ENCODE peak calls at places on chromosomes 13 and 19, in four cellular contexts. E, F, I and H are unnamed samples.

GRCh38 chr13:97179501-97179900 is 42.6 kb upstream of the MBNL2 start:
- DNase-seq in I (no peak), E (no peak), F (no peak), H (no peak)

GRCh38 chr19:41588497-41589209 is 12.7 kb downstream of the CEACAM21 start:
- DNase-seq in E (peak; percentile 69), I (peak; percentile 29), F (peak; percentile 15), H (peak; percentile 44)

GRCh38 chr13:44022196-44022595 is 142.5 kb downstream of the LACC1 start:
- DNase-seq in I (no peak), E (no peak), F (peak; percentile 18), H (no peak)

GRCh38 chr19:17605761-17606745 is 50.6 kb downstream of the COLGALT1 start:
- DNase-seq in I (peak; percentile 97), F (peak; percentile 80), E (peak; percentile 95), H (peak; percentile 72)

GRCh38 chr13:26021516-26021915 is 30.3 kb downstream of the SHISA2 start:
- DNase-seq in F (no peak), E (no peak), I (no peak), H (no peak)

GRCh38 chr19:51503428-51503827 is 1.8 kb upstream of the SIGLEC12 start:
- DNase-seq in E (no peak), I (no peak), F (no peak), H (no peak)

GRCh38 chr19:3975144-3975543 is 4.2 kb upstream of the DAPK3 start:
- DNase-seq in I (no peak), E (no peak), F (no peak), H (no peak)

GRCh38 chr13:92488249-92488845 is 738.3 kb upstream of the GPC6 start:
- DNase-seq in I (no peak), E (no peak), F (no peak), H (no peak)

GRCh38 chr13:83286737-83287136 is 595.5 kb downstream of the SLITRK1 start:
- DNase-seq in E (no peak), I (no peak), F (no peak), H (peak; percentile 6)

GRCh38 chr19:46907880-46908279 is 47.1 kb downstream of the ARHGAP35 start:
- DNase-seq in I (no peak), E (no peak), F (no peak), H (no peak)

GRCh38 chr19:17052439-17052838 is 22.8 kb downstream of the HAUS8 start:
- DNase-seq in F (no peak), I (no peak), E (peak; percentile 68), H (no peak)

GRCh38 chr13:105920375-105920774 is 615.1 kb downstream of the EFNB2 start:
- DNase-seq in I (no peak), F (no peak), E (no peak), H (peak; percentile 58)

GRCh38 chr19:43759515-43759914 is 4.8 kb upstream of the SMG9 start:
- DNase-seq in F (peak; percentile 23), E (no peak), I (no peak), H (peak; percentile 84)

GRCh38 chr19:57171551-57172081 is 4.3 kb upstream of the DUXA start:
- DNase-seq in F (peak; percentile 20), E (peak; percentile 12), I (peak; percentile 30), H (peak; percentile 13)

GRCh38 chr19:48895226-48895625 is 3.3 kb downstream of the TULP2 start:
- DNase-seq in E (no peak), I (no peak), F (no peak), H (no peak)

DNA sequence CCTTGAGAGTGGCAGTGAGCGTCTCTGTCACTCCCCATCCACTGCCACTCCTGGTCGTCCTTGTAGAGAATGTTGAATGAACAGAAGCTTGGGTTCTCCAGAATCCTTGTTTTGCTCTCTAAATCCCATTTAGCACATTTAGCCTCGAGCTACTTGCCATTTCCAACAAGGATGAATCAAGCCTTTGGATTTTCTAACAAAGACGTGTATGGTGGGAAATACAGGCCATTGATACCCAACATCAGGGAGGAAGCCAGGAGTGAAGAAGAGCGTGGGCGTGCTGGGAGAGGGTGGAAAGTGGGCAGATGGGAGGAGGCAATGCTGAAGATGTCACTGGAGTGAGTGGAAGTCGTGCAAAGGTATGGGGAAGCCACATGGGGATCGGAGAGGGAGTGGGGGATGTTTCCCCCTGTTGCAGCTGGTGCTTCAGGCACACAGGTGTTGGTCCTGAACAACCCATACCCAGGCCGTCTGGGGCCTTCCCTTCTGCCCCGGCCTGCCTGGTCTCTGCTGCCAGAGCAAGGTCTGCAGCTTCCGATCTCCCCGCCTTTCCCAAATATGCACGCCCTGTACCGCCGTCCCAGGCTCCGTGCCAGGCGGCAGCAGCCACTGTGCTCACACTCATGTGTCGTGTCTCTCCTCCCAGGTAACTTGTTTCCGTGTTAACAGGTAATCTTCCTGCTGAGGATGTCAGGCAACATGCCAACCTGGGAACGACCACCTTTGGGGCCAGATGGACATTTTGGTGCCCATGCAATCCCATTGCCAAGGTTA is 48.7 kb downstream of the ZIC5 start:
- DNase-seq in I (no peak), E (no peak), F (no peak), H (no peak)
- TF ChIP-seq HMGXB4 in I (no peak), E (no peak), F (no peak), H (no peak)

DNA sequence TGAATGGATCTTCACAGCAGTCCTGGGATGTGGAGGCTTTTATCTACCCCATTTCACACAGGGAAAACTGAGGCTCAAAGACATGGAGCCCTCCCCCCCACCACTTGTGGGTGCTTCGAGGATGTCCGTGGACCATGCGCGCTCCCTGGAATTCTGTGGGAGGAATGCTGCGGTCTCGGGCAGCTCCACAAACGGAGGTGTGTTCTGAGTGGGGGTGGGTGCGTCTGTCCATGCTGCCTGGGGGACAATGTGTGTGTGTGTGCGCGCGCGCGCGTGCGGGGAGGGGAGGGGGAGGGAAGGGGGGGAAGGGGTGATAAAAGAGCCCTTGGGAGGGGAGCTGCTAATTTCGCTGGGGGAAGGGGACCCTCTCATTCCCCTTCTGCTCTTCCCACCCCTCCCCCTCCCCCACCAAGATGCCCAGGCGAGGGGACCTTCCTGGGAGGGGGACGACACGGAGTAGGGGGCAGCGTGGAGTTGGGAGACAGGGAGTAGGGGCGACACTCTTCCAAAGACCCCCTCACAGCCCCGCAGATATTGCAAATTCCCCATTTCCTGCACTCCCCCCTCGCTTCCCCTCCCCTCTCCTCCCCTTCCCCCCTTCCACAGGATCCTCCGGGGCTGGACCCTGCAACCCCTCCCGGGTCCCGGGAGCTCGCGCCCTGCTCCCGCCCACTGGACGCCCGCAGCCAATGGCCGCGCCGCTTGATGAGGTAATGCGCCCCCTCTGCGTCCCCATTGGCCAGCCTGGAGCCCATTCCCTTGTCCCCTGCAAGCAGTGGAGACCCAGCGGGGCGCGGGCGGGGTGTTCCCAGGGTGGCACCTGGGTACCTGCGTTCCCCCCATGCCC is 18.9 kb upstream of the ZNRF4 start:
- DNase-seq in I (peak; percentile 96), F (no peak), E (peak; percentile 93), H (peak; percentile 92)
- TF ChIP-seq HMGXB4 in I (no peak), F (no peak), E (no peak), H (no peak)

GRCh38 chr19:45575216-45575615 is 9.4 kb downstream of the OPA3 start:
- DNase-seq in F (no peak), I (no peak), E (no peak), H (no peak)

GRCh38 chr19:45576682-45577081 is 7.9 kb downstream of the OPA3 start:
- DNase-seq in E (no peak), F (no peak), I (no peak), H (no peak)

GRCh38 chr19:45578861-45579260 is 5.7 kb downstream of the OPA3 start:
- DNase-seq in F (no peak), E (no peak), I (no peak), H (no peak)

GRCh38 chr19:45574526-45574925 is 10.1 kb downstream of the OPA3 start:
- DNase-seq in F (no peak), E (no peak), I (no peak), H (no peak)

GRCh38 chr19:45577111-45577905 is 7.3 kb downstream of the OPA3 start:
- DNase-seq in E (no peak), F (peak; percentile 86), I (no peak), H (peak; percentile 82)
- TF ChIP-seq HMGXB4 in E (no peak), F (peak; percentile 16), I (no peak), H (no peak)

GRCh38 chr13:111474136-111475002 is 153.9 kb downstream of the TEX29 start:
- DNase-seq in E (no peak), I (peak; percentile 57), F (peak; percentile 18), H (peak; percentile 31)
- TF ChIP-seq HMGXB4 in E (no peak), I (no peak), F (no peak), H (no peak)

GRCh38 chr19:11205939-11206570 is 8.7 kb upstream of the KANK2 start:
- DNase-seq in E (no peak), F (no peak), I (no peak), H (no peak)
- TF ChIP-seq HMGXB4 in E (no peak), F (no peak), I (no peak), H (no peak)

GRCh38 chr19:12733369-12733896 is 1.1 kb downstream of the TRIR start:
- DNase-seq in I (peak; percentile 71), E (no peak), F (peak; percentile 44), H (peak; percentile 59)
- TF ChIP-seq HMGXB4 in I (no peak), E (no peak), F (no peak), H (no peak)